ENCODE peak calls at places on chromosome 2, in nine cellular contexts. K is A549, X is heart right ventricle, H is sigmoid colon, O is uterus, B is choroid plexus epithelial cell, G is AG09309, N is upper lobe of right lung, M is RWPE1. J is an unnamed sample.

GRCh38 chr2:193837368-193837767 is 1642.6 kb upstream of the TMEFF2 start:
- DNase-seq in G (peak), H (no peak), K (no peak), M (no peak), N (no peak), X (no peak), B (peak), O (no peak), J (no peak)

GRCh38 chr2:128347701-128348504 is 29.2 kb upstream of the HS6ST1 start:
- DNase-seq in G (peak), H (peak), X (peak), O (peak), M (no peak), N (no peak), K (no peak), B (peak), J (no peak)

GRCh38 chr2:120509213-120509815 is 163.4 kb downstream of the INHBB start:
- DNase-seq in X (no peak), O (no peak), N (no peak), G (no peak), K (no peak), M (no peak), B (no peak), H (peak), J (no peak)

GRCh38 chr2:133194068-133194655 is 374.1 kb downstream of the NCKAP5 start:
- DNase-seq in B (peak), M (no peak), X (no peak), G (no peak), H (no peak), K (peak), N (no peak), O (no peak), J (no peak)

GRCh38 chr2:66428986-66429612 is 5.8 kb upstream of the MEIS1 start:
- DNase-seq in H (no peak), M (peak), B (peak), O (no peak), G (no peak), K (peak), X (no peak), N (no peak), J (peak)

GRCh38 chr2:164873096-164873670 is 31.6 kb upstream of the COBLL1 start:
- DNase-seq in B (no peak), K (no peak), G (no peak), O (no peak), X (no peak), N (no peak), M (peak), H (no peak), J (no peak)

GRCh38 chr2:23551875-23552274 is 166.9 kb downstream of the KLHL29 start:
- DNase-seq in X (no peak), N (no peak), K (no peak), H (no peak), G (no peak), B (no peak), O (no peak), M (no peak), J (no peak)

GRCh38 chr2:152566034-152566727 is 151.1 kb downstream of the PRPF40A start:
- DNase-seq in O (no peak), N (no peak), M (no peak), K (no peak), G (no peak), B (no peak), H (no peak), X (no peak), J (no peak)

GRCh38 chr2:102439065-102439695 is 16.2 kb downstream of the IL18RAP start:
- DNase-seq in H (no peak), X (no peak), M (no peak), O (no peak), K (peak), B (peak), G (no peak), N (no peak), J (no peak)

GRCh38 chr2:128432423-128432822 is 113.8 kb upstream of the HS6ST1 start:
- DNase-seq in N (no peak), X (no peak), O (no peak), B (no peak), H (no peak), K (no peak), M (no peak), G (no peak), J (no peak)

GRCh38 chr2:39488450-39488849 is 51.4 kb upstream of the MAP4K3 start:
- DNase-seq in N (no peak), G (peak), K (peak), M (no peak), X (no peak), O (no peak), H (peak), B (peak), J (no peak)

GRCh38 chr2:160791884-160792283 is 298.3 kb upstream of the RBMS1 start:
- DNase-seq in H (no peak), B (no peak), K (no peak), N (no peak), G (no peak), M (no peak), X (no peak), O (no peak), J (no peak)

GRCh38 chr2:160792837-160793236 is 299.2 kb upstream of the RBMS1 start:
- DNase-seq in B (no peak), N (no peak), M (no peak), H (no peak), O (no peak), G (no peak), X (no peak), K (no peak), J (no peak)

GRCh38 chr2:160790738-160791137 is 297.1 kb upstream of the RBMS1 start:
- DNase-seq in H (no peak), N (no peak), K (no peak), M (no peak), O (no peak), X (no peak), B (no peak), G (no peak), J (no peak)

GRCh38 chr2:160794926-160795325 is 301.3 kb upstream of the RBMS1 start:
- DNase-seq in H (no peak), K (no peak), X (no peak), G (no peak), N (no peak), O (no peak), B (peak), M (no peak), J (no peak)
- TF ChIP-seq CTCF in H (no peak), K (no peak), X (no peak), G (no peak), N (no peak), O (no peak), B (no peak), M (no peak), J (no peak)

GRCh38 chr2:53202063-53202462 is 565.5 kb upstream of the CHAC2 start:
- DNase-seq in G (peak), X (no peak), K (peak), H (no peak), N (no peak), O (no peak), M (peak), B (peak), J (no peak)
- TF ChIP-seq CTCF in G (no peak), X (no peak), K (peak), H (no peak), N (no peak), O (no peak), M (peak), B (peak), J (no peak)

GRCh38 chr2:43539436-43539835 is 56.4 kb downstream of the THADA start:
- DNase-seq in B (no peak), N (no peak), G (no peak), H (no peak), X (no peak), O (no peak), K (no peak), M (no peak), J (no peak)

GRCh38 chr2:43538034-43538670 is 57.7 kb downstream of the THADA start:
- DNase-seq in K (no peak), X (no peak), B (peak), G (no peak), H (no peak), O (no peak), N (no peak), M (no peak), J (no peak)

GRCh38 chr2:43539991-43540860 is 55.6 kb downstream of the THADA start:
- DNase-seq in H (peak), K (peak), G (peak), M (peak), O (peak), N (no peak), X (peak), B (peak), J (no peak)

GRCh38 chr2:43541165-43541564 is 54.7 kb downstream of the THADA start:
- DNase-seq in N (no peak), O (no peak), B (peak), H (no peak), M (peak), G (no peak), X (no peak), K (no peak), J (no peak)

DNA sequence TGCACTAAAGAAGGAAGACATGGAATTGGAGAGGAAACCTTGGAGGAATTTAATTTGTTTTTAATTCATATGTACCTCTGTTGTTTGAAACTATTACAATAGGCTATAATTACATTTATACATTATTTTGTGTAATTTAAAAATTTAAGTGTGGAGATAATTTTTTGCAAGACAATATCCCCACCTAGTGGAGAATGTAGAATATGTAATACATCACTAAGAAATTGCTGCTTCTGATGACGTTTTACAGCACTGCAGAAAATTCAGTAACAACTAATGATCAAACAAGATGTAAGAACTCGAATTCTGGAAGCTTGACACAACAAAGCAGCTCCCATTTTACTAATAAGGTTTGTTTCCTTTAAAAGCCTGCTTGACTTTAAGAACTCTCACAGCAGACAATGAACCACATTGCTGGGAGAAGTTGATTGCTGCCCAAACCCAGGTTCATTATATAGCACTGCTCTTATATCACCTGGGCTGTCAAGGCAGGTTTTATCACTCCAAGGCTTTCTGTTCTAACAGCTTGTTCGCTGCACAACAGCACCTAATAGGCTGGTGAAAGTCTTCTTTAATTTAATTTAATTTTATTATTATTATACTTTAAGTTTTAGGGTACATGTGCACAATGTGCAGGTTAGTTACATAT is 53.4 kb downstream of the THADA start:
- DNase-seq in K (peak), G (peak), N (no peak), O (no peak), H (no peak), B (peak), M (peak), X (no peak), J (no peak)
- TF ChIP-seq CTCF in K (peak), G (peak), N (peak), O (peak), H (peak), B (peak), M (peak), X (peak), J (peak)

GRCh38 chr2:232534940-232535735 is 4.4 kb upstream of the CHRNG start:
- DNase-seq in K (no peak), X (no peak), H (peak), M (no peak), N (peak), G (no peak), B (no peak), O (no peak), J (no peak)

GRCh38 chr2:232537499-232537898 is 2.0 kb upstream of the CHRNG start:
- DNase-seq in N (peak), H (peak), B (no peak), X (peak), G (no peak), O (no peak), K (no peak), M (no peak), J (no peak)

GRCh38 chr2:232538671-232539070 is 821 bp upstream of the CHRNG start:
- DNase-seq in H (peak), K (no peak), G (no peak), X (no peak), B (no peak), M (no peak), O (no peak), N (peak), J (no peak)

GRCh38 chr2:232535761-232536530 is 3.5 kb upstream of the CHRNG start:
- DNase-seq in O (no peak), K (no peak), X (no peak), G (no peak), B (no peak), H (peak), N (no peak), M (no peak), J (no peak)

GRCh38 chr2:232537079-232537478 is 2.4 kb upstream of the CHRNG start:
- DNase-seq in X (no peak), G (no peak), M (no peak), O (no peak), K (peak), H (peak), N (peak), B (no peak), J (peak)
- TF ChIP-seq CTCF in X (no peak), G (no peak), M (no peak), O (no peak), K (peak), H (no peak), N (peak), B (peak), J (peak)

GRCh38 chr2:156456616-156457015 is 20.4 kb downstream of the GPD2 start:
- DNase-seq in O (no peak), M (no peak), X (no peak), N (no peak), H (no peak), K (no peak), G (no peak), B (no peak), J (no peak)

GRCh38 chr2:156458229-156458584 is 22.0 kb downstream of the GPD2 start:
- DNase-seq in O (no peak), H (no peak), X (no peak), M (no peak), B (no peak), G (no peak), K (no peak), N (no peak), J (no peak)

GRCh38 chr2:156457523-156458228 is 21.5 kb downstream of the GPD2 start:
- DNase-seq in M (no peak), G (no peak), X (no peak), O (no peak), K (no peak), N (no peak), H (no peak), B (no peak), J (no peak)

GRCh38 chr2:156455366-156455975 is 19.3 kb downstream of the GPD2 start:
- DNase-seq in M (peak), H (no peak), B (peak), O (no peak), X (no peak), K (peak), G (no peak), N (no peak), J (no peak)

GRCh38 chr2:156459720-156460119 is 23.5 kb downstream of the GPD2 start:
- DNase-seq in K (no peak), N (no peak), H (no peak), M (no peak), X (no peak), B (no peak), O (no peak), G (no peak), J (no peak)
- TF ChIP-seq CTCF in K (no peak), N (no peak), H (no peak), M (no peak), X (no peak), B (no peak), O (no peak), G (no peak), J (no peak)

DNA sequence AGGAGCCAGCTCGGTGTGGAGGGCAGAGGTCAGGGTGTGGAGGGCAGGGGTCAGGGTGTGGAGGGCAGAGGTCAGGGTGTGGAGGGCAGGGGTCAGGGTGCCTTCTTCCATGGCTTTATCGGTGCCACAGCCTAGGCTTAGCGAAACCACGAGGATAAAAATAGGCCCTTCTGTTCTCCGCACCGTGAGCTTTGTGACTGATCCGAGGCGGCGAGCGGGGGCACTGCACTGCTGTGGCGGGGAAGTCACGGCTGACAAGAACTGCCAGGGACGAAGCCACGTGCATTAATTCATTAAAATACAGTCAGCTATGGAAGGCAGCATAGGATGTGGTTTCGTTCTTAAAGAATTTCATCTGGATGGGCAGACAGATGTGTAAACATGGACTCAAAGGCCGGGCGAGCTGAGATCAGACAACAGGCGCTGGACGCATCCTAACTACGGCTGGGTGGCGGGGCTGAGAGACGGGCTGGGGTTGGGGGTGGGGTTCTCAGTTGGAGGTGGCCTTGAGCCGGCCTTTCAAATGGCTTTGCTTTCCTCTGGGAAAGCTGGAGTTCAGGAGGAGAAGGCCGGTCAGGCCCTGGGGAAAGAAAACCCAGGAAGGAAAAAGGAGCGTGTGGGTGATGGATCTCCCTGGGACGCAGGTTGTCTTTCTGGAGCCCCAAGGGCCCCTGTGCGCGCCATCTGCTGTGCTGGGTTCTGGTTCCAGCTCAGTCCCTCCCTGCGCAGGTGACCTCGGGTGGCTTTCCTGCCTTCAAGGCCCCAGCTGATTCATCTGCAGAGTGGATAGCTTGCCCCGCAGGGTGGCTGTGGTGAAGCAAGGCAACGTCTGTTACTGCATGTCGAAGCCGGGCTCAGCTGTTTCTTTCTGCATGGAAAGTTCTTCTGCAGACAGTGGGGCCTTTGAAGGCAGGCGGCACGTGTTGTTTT is 973 bp upstream of the ALLC start:
- DNase-seq in H (no peak), M (no peak), O (no peak), X (no peak), B (peak), N (no peak), G (no peak), K (no peak), J (no peak)
- TF ChIP-seq CTCF in H (no peak), M (no peak), O (no peak), X (no peak), B (no peak), N (no peak), G (no peak), K (no peak), J (no peak)

DNA sequence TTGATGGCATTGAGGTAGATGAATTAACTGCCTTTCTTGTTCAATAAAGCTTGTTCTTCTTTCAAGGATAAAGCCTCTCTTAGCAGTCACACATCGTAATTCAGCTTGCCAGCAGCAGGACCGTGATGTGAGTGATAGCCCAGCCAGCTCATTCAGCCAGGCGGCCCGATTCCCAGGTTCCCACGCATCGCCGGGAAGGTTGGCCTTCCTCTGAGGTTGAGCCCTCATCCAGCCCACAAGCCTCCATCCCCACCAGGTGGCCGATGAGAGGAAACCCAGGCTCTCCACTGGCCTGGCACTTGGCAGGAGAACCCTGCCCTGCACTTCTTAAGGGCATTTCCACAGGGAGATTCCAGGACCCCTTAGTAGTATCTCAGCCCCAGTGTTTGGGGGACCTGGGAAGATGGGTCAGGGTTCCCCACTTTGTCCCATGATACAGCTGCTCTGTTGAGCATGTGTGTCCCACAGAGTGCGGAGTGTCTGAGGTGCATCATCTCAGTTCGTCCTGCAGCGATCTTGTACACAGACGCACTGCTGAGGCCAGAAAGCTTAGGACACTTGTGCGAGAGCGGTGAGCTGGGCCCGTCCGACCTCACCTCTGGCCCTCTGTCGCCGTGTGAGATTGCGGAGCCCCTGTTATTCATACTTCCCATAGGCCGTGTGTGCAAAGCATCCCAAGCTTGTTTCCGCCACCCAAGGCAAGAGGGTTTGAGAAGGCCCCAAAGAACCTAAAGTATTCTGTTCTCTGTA is 4.9 kb downstream of the AGAP1 start:
- DNase-seq in N (no peak), O (no peak), K (peak), H (no peak), X (no peak), G (no peak), B (no peak), M (no peak), J (peak)
- TF ChIP-seq CTCF in N (peak), O (no peak), K (peak), H (no peak), X (no peak), G (no peak), B (peak), M (no peak), J (no peak)

DNA sequence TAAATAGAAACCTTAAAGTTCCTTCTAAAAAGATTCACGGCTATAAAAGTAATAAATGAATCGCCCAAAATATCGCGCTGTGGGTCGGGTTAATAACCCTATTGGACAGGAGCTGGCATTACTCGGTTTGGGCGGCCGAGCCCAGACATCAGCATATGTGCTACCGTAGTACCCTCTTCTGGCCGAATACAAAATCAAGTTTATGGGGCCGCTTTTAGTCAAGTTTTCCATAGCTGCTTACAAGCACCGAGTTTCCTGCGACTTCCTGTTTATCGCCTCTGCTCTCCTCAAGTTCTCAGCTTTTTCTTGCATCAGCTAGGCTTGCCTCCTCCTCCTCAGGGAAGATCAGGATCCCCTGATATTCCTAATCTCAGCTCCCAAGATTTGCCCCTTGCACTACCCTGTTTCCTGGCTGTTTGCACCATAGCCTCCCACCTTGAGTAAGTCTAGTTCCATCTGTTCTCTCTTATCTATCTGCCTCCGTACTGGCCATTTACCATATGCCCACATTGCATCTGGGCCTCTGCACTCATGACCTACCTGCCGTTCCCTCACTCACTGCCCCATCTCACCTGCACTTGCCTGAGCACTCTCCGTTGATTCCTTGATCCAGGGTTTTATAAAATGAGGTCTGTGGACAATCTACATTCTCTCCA is 56.1 kb downstream of the SLC35F5 start:
- DNase-seq in M (no peak), O (no peak), B (no peak), X (peak), K (peak), N (peak), G (no peak), H (no peak), J (no peak)
- TF ChIP-seq CTCF in M (no peak), O (no peak), B (no peak), X (no peak), K (no peak), N (peak), G (peak), H (no peak), J (no peak)